ENCODE peak calls at places on chromosomes 2 and 18, in seven cellular contexts. Y is SIG-M5, K is astrocyte of the spinal cord, G is OCI-LY7, Q is lower lobe of right lung, I is EH, M is activated gamma-delta T cell treated with Interleukin-2 at 50 U/mL for 16 hours. B is an unnamed sample.

GRCh38 chr2:151904807-151905206 is 76.6 kb upstream of the ARL5A start:
- DNase-seq in Y (no peak), Q (no peak), I (no peak), K (no peak), G (no peak), M (no peak), B (no peak)

GRCh38 chr18:55998071-55998522 is 410.1 kb upstream of the TCF4 start:
- DNase-seq in M (no peak), G (no peak), I (peak), Q (no peak), K (peak), Y (no peak), B (no peak)

GRCh38 chr2:100197643-100198153 is 55.3 kb upstream of the AFF3 start:
- DNase-seq in K (peak), G (no peak), Y (no peak), Q (peak), M (no peak), I (peak), B (no peak)

GRCh38 chr2:235666240-235666781 is 172.5 kb downstream of the AGAP1 start:
- DNase-seq in Y (no peak), G (no peak), I (peak), Q (no peak), K (peak), M (no peak), B (no peak)

GRCh38 chr2:129191530-129191929 is 787.9 kb upstream of the RAB6C start:
- DNase-seq in M (no peak), I (no peak), Y (no peak), G (no peak), K (no peak), Q (no peak), B (no peak)

GRCh38 chr2:29765711-29766110 is 155.7 kb downstream of the ALK start:
- DNase-seq in Y (no peak), M (no peak), I (peak), G (no peak), K (no peak), Q (no peak), B (no peak)

GRCh38 chr18:35122586-35123224 is 81.5 kb downstream of the MAPRE2 start:
- DNase-seq in G (no peak), Y (no peak), M (no peak), Q (no peak), I (no peak), K (no peak), B (no peak)

GRCh38 chr2:28643911-28644334 is 107.7 kb upstream of the PPP1CB start:
- DNase-seq in M (no peak), I (peak), Q (no peak), K (peak), G (no peak), Y (no peak), B (no peak)

GRCh38 chr18:78130232-78131195 is 849.1 kb upstream of the SALL3 start:
- DNase-seq in M (no peak), K (no peak), Q (no peak), G (no peak), I (no peak), Y (no peak), B (no peak)

GRCh38 chr2:194343167-194343566 is 1313.9 kb upstream of the SLC39A10 start:
- DNase-seq in I (no peak), Y (no peak), K (no peak), M (no peak), G (no peak), Q (no peak), B (no peak)

GRCh38 chr2:46887028-46887885 is 28.3 kb downstream of the MCFD2 start:
- DNase-seq in G (no peak), M (no peak), Q (no peak), I (peak), K (peak), Y (no peak), B (no peak)

GRCh38 chr2:84963692-84964405 is 7.1 kb upstream of the KCMF1 start:
- DNase-seq in Y (no peak), M (no peak), K (peak), I (peak), G (no peak), Q (no peak), B (no peak)

GRCh38 chr2:102187191-102188150 is 648 bp downstream of the IL1RL2 start:
- DNase-seq in M (peak), I (peak), G (no peak), K (peak), Q (peak), Y (no peak), B (peak)

GRCh38 chr18:50051288-50051687 is 143.7 kb downstream of the MYO5B start:
- DNase-seq in I (peak), Y (no peak), M (no peak), Q (no peak), K (no peak), G (no peak), B (no peak)

GRCh38 chr2:38446418-38446817 is 69.3 kb upstream of the ATL2 start:
- DNase-seq in K (no peak), I (peak), G (no peak), M (no peak), Q (no peak), Y (no peak), B (no peak)

GRCh38 chr2:238995634-238996033 is 147.7 kb downstream of the TWIST2 start:
- DNase-seq in M (no peak), I (peak), Y (no peak), Q (no peak), G (no peak), K (no peak), B (no peak)

GRCh38 chr2:220228310-220229006 is 601.0 kb downstream of the SLC4A3 start:
- DNase-seq in I (peak), M (no peak), Y (no peak), K (peak), G (no peak), Q (no peak), B (no peak)

GRCh38 chr2:65754219-65754618 is 321.8 kb upstream of the SPRED2 start:
- DNase-seq in I (no peak), M (no peak), Y (no peak), Q (no peak), G (no peak), K (peak), B (no peak)

GRCh38 chr2:127277028-127277427 is 16.9 kb downstream of the ERCC3 start:
- DNase-seq in K (no peak), I (no peak), Q (no peak), G (no peak), Y (no peak), M (no peak), B (peak)

GRCh38 chr18:55783921-55784320 is 195.9 kb upstream of the TCF4 start:
- DNase-seq in K (no peak), M (no peak), Q (no peak), I (no peak), Y (no peak), G (no peak), B (no peak)

GRCh38 chr2:176421291-176422050 is 152.2 kb downstream of the MTX2 start:
- DNase-seq in Y (no peak), Q (no peak), M (no peak), G (no peak), I (peak), K (no peak), B (no peak)

GRCh38 chr2:158321264-158321663 is 135.3 kb downstream of the CCDC148 start:
- DNase-seq in K (peak), G (no peak), Q (no peak), Y (no peak), M (no peak), I (peak), B (no peak)

GRCh38 chr2:26570083-26570430 is 71.1 kb downstream of the CIB4 start:
- DNase-seq in M (no peak), G (no peak), Y (no peak), I (no peak), K (no peak), Q (no peak), B (no peak)

GRCh38 chr18:6249110-6249680 is 165.5 kb downstream of the L3MBTL4 start:
- DNase-seq in Y (no peak), K (no peak), M (no peak), G (no peak), Q (no peak), I (no peak), B (peak)

GRCh38 chr2:189412330-189412953 is 28.8 kb upstream of the WDR75 start:
- DNase-seq in I (peak), K (peak), Q (no peak), G (peak), M (peak), Y (no peak), B (peak)

GRCh38 chr2:8605350-8606065 is 76.3 kb upstream of the ID2 start:
- DNase-seq in K (peak), G (no peak), M (no peak), I (peak), Q (peak), Y (no peak), B (no peak)

GRCh38 chr18:331231-331771 is 63.5 kb upstream of the THOC1 start:
- DNase-seq in Y (no peak), Q (no peak), G (no peak), I (peak), K (peak), M (no peak), B (no peak)